ENCODE peak calls at places on chromosomes 12 and 14, in four cellular contexts. B is tibial nerve, Z is mammary epithelial cell, R is HCT116. U is an unnamed sample. For H3K27me3, the result is how much of the 10 kb centered on the place peaks cover.

GRCh38 chr14:19873178-19873577 is 1.8 kb upstream of the OR4K2 start:
- DNase-seq in B (no peak), Z (no peak), R (no peak), U (no peak)

GRCh38 chr12:83823386-83824045 is 1089.1 kb downstream of the SLC6A15 start:
- DNase-seq in R (peak), Z (peak), B (no peak), U (peak)

GRCh38 chr12:71166869-71167268 is 9.1 kb upstream of the TSPAN8 start:
- DNase-seq in R (no peak), B (no peak), Z (no peak), U (no peak)

GRCh38 chr12:6224550-6224949 is 24.4 kb downstream of the CD9 start:
- DNase-seq in Z (peak), B (no peak), R (no peak), U (no peak)

GRCh38 chr12:122028601-122029560 is 7.2 kb downstream of the BCL7A start:
- DNase-seq in R (no peak), Z (peak), B (no peak), U (no peak)

GRCh38 chr12:92735131-92735721 is 32.4 kb downstream of the PLEKHG7 start:
- DNase-seq in Z (peak), R (no peak), B (no peak), U (no peak)

GRCh38 chr12:103855036-103855712 is 14.1 kb upstream of the NT5DC3 start:
- DNase-seq in R (no peak), B (no peak), Z (peak), U (no peak)

GRCh38 chr12:1796515-1797010 is 23.8 kb upstream of the LRTM2 start:
- DNase-seq in B (no peak), R (no peak), Z (no peak), U (no peak)

GRCh38 chr12:103269962-103270361 is 225.8 kb downstream of the C12orf42 start:
- DNase-seq in B (no peak), R (no peak), Z (no peak), U (no peak)

GRCh38 chr14:94601961-94602391 is 10.2 kb upstream of the SERPINA3 start:
- DNase-seq in R (peak), Z (peak), B (peak), U (no peak)

GRCh38 chr12:105100998-105101397 is 6.5 kb upstream of the WASHC4 start:
- DNase-seq in R (no peak), B (no peak), Z (no peak), U (peak)

GRCh38 chr12:27780612-27781408 is 774 bp upstream of the MANSC4 start:
- DNase-seq in Z (peak), B (peak), R (no peak), U (peak)

GRCh38 chr12:100234591-100235304 is 32.1 kb downstream of the DEPDC4 start:
- DNase-seq in R (peak), Z (no peak), B (no peak), U (no peak)

GRCh38 chr12:43869184-43869583 is 33.3 kb downstream of the TMEM117 start:
- DNase-seq in Z (no peak), R (no peak), B (no peak), U (no peak)

GRCh38 chr12:59595097-59595496 is 732 bp upstream of the SLC16A7 start:
- DNase-seq in R (no peak), B (no peak), Z (no peak), U (no peak)

GRCh38 chr12:57591567-57592325 is 754 bp downstream of the PIP4K2C start:
- DNase-seq in B (no peak), Z (peak), R (no peak), U (peak)

GRCh38 chr12:1920436-1920835 is 2.0 kb upstream of the CACNA2D4 start:
- DNase-seq in Z (no peak), R (no peak), B (no peak), U (no peak)

GRCh38 chr12:127811988-127812387 is 455.0 kb upstream of the TMEM132C start:
- DNase-seq in B (no peak), Z (no peak), R (no peak), U (no peak)

GRCh38 chr12:66438601-66439000 is 136.3 kb downstream of the HELB start:
- DNase-seq in B (no peak), Z (peak), R (no peak), U (no peak)

GRCh38 chr12:89732511-89732910 is 23.9 kb upstream of the ATP2B1 start:
- DNase-seq in R (no peak), Z (no peak), B (no peak), U (no peak)

GRCh38 chr12:15116073-15116472 is 105.1 kb downstream of the RERG start:
- DNase-seq in B (no peak), Z (no peak), R (no peak), U (no peak)

GRCh38 chr12:32435921-32436710 is 36.8 kb downstream of the FGD4 start:
- DNase-seq in Z (no peak), B (no peak), R (no peak), U (no peak)

GRCh38 chr12:64001439-64001838 is 156.9 kb downstream of the SRGAP1 start:
- DNase-seq in B (no peak), Z (peak), R (no peak), U (no peak)

GRCh38 chr12:5789469-5789968 is 155.5 kb downstream of the ANO2 start:
- DNase-seq in Z (peak), R (no peak), B (no peak), U (no peak)

GRCh38 chr14:34055545-34055944 is 104.7 kb upstream of the EGLN3 start:
- DNase-seq in B (no peak), R (no peak), Z (no peak), U (no peak)

GRCh38 chr12:109309441-109310246 is 560 bp upstream of the FOXN4 start:
- DNase-seq in B (no peak), Z (no peak), R (no peak), U (no peak)

GRCh38 chr12:81668475-81668874 is 90.7 kb downstream of the PPFIA2 start:
- DNase-seq in R (peak), B (no peak), Z (peak), U (no peak)

GRCh38 chr12:23528316-23528715 is 421.2 kb downstream of the SOX5 start:
- DNase-seq in B (no peak), R (no peak), Z (peak), U (no peak)

GRCh38 chr12:119183942-119184695 is 5.4 kb downstream of the HSPB8 start:
- DNase-seq in B (no peak), Z (no peak), R (no peak), U (no peak)

GRCh38 chr12:17358850-17359249 is 731.1 kb downstream of the RERGL start:
- DNase-seq in B (no peak), R (no peak), Z (no peak), U (no peak)

GRCh38 chr12:96687719-96688118 is 198.3 kb downstream of the CFAP54 start:
- DNase-seq in B (no peak), R (no peak), Z (no peak), U (no peak)

GRCh38 chr14:52259452-52259851 is 8.0 kb upstream of the PTGDR start:
- DNase-seq in Z (no peak), B (no peak), R (no peak), U (no peak)

GRCh38 chr12:9039397-9039977 is 50.1 kb downstream of the KLRG1 start:
- DNase-seq in R (peak), B (peak), Z (peak), U (peak)

GRCh38 chr14:96178674-96179321 is 25.8 kb upstream of the BDKRB2 start:
- DNase-seq in R (no peak), Z (no peak), B (no peak), U (peak)

GRCh38 chr14:94770815-94771190 is 890 bp upstream of the GSC start:
- DNase-seq in B (no peak), R (no peak), Z (no peak), U (no peak)

GRCh38 chr12:666766-667308 is 3.6 kb upstream of the NINJ2 start:
- DNase-seq in Z (peak), B (no peak), R (no peak), U (no peak)

GRCh38 chr14:69755299-69755698 is 11.6 kb upstream of the SRSF5 start:
- DNase-seq in B (no peak), Z (no peak), R (no peak), U (no peak)

GRCh38 chr12:96466939-96467751 is 22.2 kb upstream of the CFAP54 start:
- DNase-seq in B (no peak), R (no peak), Z (peak), U (no peak)

DNA sequence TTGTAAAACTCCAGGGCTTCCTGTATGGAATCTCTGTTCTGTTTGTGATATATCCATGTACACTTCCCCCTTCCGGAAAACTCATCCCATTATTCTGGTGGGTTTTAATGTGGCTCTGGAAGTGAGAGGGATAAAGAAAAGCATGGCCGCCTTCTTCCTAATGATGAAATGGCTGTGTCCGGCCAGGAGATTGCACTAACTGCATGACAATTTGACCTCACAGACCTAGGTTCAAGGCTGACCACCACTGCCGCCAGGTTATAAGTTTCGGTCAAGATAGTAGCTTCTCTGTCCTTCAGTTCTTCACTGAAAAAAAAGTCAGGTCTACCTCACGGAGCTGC is 41.0 kb upstream of the NPAS3 start:
- DNase-seq in R (no peak), B (no peak), Z (no peak), U (no peak)
- H3K4me3 ChIP-seq in R (no peak), B (peak), Z (peak), U (no peak)

GRCh38 chr12:20946732-20947131 is 136.2 kb downstream of the SLCO1B3 start:
- DNase-seq in B (no peak), R (peak), Z (no peak), U (no peak)

GRCh38 chr12:20950248-20950647 is 139.7 kb downstream of the SLCO1B3 start:
- DNase-seq in R (peak), B (no peak), Z (peak), U (no peak)
- TF ChIP-seq CTCF in R (peak), B (no peak), Z (peak), U (peak)

DNA sequence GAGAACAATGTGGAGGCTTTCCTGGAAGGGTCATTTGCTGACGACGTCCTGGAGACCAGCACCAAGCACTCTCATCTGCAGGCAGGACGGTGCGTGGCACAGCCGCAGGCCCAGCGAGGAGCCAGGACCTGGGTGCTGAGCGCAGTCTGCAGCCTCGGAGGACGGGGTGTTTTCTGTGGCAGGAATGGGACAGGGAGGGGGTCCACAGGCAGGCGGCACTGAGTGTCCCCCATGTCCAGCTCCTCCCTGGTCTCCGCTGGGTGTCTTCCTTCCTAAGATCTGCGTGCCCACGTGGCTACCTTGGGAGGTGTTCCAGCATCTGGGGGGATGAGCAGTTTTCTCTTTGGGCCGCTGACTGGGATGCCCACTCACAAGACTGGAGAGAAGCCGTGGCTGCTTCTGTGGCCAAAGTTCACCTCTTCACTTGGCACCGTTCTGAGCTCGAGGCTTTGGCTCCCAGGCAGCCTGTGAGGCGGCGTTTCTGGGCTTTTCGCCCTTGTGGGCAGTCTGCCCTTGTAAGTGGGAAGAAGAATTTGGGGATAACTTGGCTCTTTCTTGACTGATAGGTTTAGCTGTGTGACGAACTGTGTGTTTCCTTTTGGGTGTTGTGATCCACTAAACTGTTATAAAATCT is 72.2 kb downstream of the NOC4L start:
- DNase-seq in Z (no peak), R (no peak), B (no peak), U (no peak)
- H3K27me3 ChIP-seq in Z (under half), R (under half), B (under half), U (under half)

DNA sequence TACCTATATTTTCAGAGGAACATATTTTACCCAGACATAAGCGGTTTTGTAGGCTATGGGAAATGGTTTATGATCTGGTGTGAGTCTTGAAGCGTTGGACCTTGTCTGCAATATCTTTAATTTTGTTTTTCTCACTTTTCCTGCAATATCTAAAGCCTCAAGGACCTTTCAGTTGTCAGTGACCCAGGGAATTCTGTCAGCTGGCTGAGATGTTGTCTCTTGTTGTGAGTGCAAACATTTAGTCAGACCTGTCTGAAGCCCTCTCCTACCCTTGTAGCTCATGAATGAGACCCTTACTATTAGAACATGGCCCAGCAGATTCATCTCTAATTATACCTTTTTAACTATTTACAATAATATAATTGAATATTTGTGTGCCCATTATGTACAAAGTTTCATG is 53.6 kb downstream of the SPATA7 start:
- DNase-seq in B (no peak), R (no peak), Z (no peak), U (no peak)
- H3K4me3 ChIP-seq in B (no peak), R (no peak), Z (no peak), U (no peak)

GRCh38 chr12:124756730-124757129 is 106.9 kb downstream of the SCARB1 start:
- DNase-seq in Z (no peak), B (no peak), R (no peak), U (no peak)
- TF ChIP-seq CTCF in Z (no peak), B (no peak), R (no peak), U (no peak)

U was measured in Caco-2.